ENCODE peak calls at places on chromosomes 2 and 18, in six cellular contexts. One of them, this sample, is unnamed.

GRCh38 chr2:43880471-43880870 is 41.7 kb downstream of the ABCG8 start:
- DNase-seq in HEK293T: no peak
- DNase-seq in HepG2: no peak
- DNase-seq in IMR-90: no peak
- DNase-seq in A549: no peak
- DNase-seq in K562: no peak
- DNase-seq in this sample: no peak

GRCh38 chr2:46198164-46198883 is 98.9 kb upstream of the EPAS1 start:
- DNase-seq in A549: no peak
- DNase-seq in K562: no peak
- DNase-seq in HEK293T: no peak
- DNase-seq in IMR-90: peak
- DNase-seq in HepG2: no peak
- DNase-seq in this sample: no peak

GRCh38 chr18:69885841-69886531 is 61.7 kb downstream of the CD226 start:
- DNase-seq in HEK293T: no peak
- DNase-seq in A549: no peak
- DNase-seq in IMR-90: no peak
- DNase-seq in HepG2: peak
- DNase-seq in K562: no peak
- DNase-seq in this sample: peak

GRCh38 chr2:219744698-219745097 is 117.3 kb downstream of the SLC4A3 start:
- DNase-seq in A549: no peak
- DNase-seq in HepG2: no peak
- DNase-seq in HEK293T: no peak
- DNase-seq in K562: no peak
- DNase-seq in IMR-90: no peak
- DNase-seq in this sample: no peak

GRCh38 chr2:99439989-99440388 is 49.8 kb downstream of the REV1 start:
- DNase-seq in HepG2: no peak
- DNase-seq in HEK293T: no peak
- DNase-seq in K562: no peak
- DNase-seq in A549: no peak
- DNase-seq in IMR-90: no peak
- DNase-seq in this sample: no peak

GRCh38 chr2:43905388-43905803 is 66.6 kb downstream of the ABCG8 start:
- DNase-seq in K562: no peak
- DNase-seq in A549: no peak
- DNase-seq in HepG2: no peak
- DNase-seq in HEK293T: no peak
- DNase-seq in IMR-90: no peak
- DNase-seq in this sample: peak

GRCh38 chr18:2723207-2723606 is 67.7 kb downstream of the SMCHD1 start:
- DNase-seq in IMR-90: peak
- DNase-seq in HepG2: no peak
- DNase-seq in HEK293T: no peak
- DNase-seq in A549: no peak
- DNase-seq in K562: no peak
- DNase-seq in this sample: no peak

GRCh38 chr2:33521791-33522281 is 45.4 kb downstream of the RASGRP3 start:
- DNase-seq in A549: no peak
- DNase-seq in HEK293T: no peak
- DNase-seq in K562: no peak
- DNase-seq in IMR-90: no peak
- DNase-seq in HepG2: no peak
- DNase-seq in this sample: no peak

GRCh38 chr2:86787701-86788100 is 3.0 kb downstream of the CD8A start:
- DNase-seq in A549: no peak
- DNase-seq in HepG2: no peak
- DNase-seq in K562: no peak
- DNase-seq in IMR-90: no peak
- DNase-seq in HEK293T: no peak
- DNase-seq in this sample: no peak

GRCh38 chr2:86788881-86789686 is 1.6 kb downstream of the CD8A start:
- DNase-seq in K562: no peak
- DNase-seq in HEK293T: no peak
- DNase-seq in A549: no peak
- DNase-seq in IMR-90: no peak
- DNase-seq in HepG2: no peak
- DNase-seq in this sample: no peak

GRCh38 chr2:86786001-86786536 is 4.6 kb downstream of the CD8A start:
- DNase-seq in IMR-90: no peak
- DNase-seq in K562: no peak
- DNase-seq in HEK293T: no peak
- DNase-seq in HepG2: no peak
- DNase-seq in A549: no peak
- DNase-seq in this sample: no peak

GRCh38 chr2:86789687-86790133 is 1.0 kb downstream of the CD8A start:
- DNase-seq in HepG2: no peak
- DNase-seq in K562: no peak
- DNase-seq in IMR-90: no peak
- DNase-seq in HEK293T: no peak
- DNase-seq in A549: no peak
- DNase-seq in this sample: no peak

GRCh38 chr2:86788172-86788571 is 2.5 kb downstream of the CD8A start:
- DNase-seq in A549: no peak
- DNase-seq in IMR-90: no peak
- DNase-seq in HEK293T: no peak
- DNase-seq in K562: no peak
- DNase-seq in HepG2: no peak
- DNase-seq in this sample: no peak
- TF ChIP-seq BHLHE40 in A549: no peak
- TF ChIP-seq BHLHE40 in IMR-90: no peak
- TF ChIP-seq BHLHE40 in HEK293T: no peak
- TF ChIP-seq BHLHE40 in K562: no peak
- TF ChIP-seq BHLHE40 in HepG2: no peak
- TF ChIP-seq BHLHE40 in this sample: no peak

GRCh38 chr2:145501920-145502319 is 982.0 kb upstream of the ZEB2 start:
- DNase-seq in HepG2: no peak
- DNase-seq in HEK293T: no peak
- DNase-seq in IMR-90: no peak
- DNase-seq in A549: no peak
- DNase-seq in K562: no peak
- DNase-seq in this sample: no peak

DNA sequence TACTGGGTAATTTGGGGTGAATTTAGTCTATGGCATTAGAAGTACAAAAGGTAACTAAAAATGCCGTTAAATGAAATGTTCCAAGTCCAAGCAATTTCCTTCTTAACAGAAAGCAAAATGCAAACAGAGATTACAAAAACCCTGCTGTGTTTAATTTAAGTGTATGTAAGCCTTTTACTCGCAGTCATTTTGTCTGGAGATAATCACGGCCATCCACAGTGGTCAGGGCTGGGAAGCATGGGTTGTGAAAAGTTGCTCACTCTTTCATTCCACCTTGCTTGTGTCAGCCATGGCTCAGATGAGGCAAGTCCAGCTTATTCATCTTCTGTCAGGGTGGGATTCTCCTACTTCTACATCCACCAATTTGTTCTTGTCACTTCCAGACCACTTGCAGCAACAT is 983.6 kb upstream of the ZEB2 start:
- DNase-seq in HEK293T: no peak
- DNase-seq in HepG2: no peak
- DNase-seq in K562: no peak
- DNase-seq in A549: no peak
- DNase-seq in IMR-90: peak
- DNase-seq in this sample: no peak
- TF ChIP-seq BHLHE40 in HEK293T: no peak
- TF ChIP-seq BHLHE40 in HepG2: no peak
- TF ChIP-seq BHLHE40 in K562: no peak
- TF ChIP-seq BHLHE40 in A549: no peak
- TF ChIP-seq BHLHE40 in IMR-90: no peak
- TF ChIP-seq BHLHE40 in this sample: no peak

GRCh38 chr2:10892316-10892715 is 19.4 kb upstream of the KCNF1 start:
- DNase-seq in A549: no peak
- DNase-seq in HepG2: no peak
- DNase-seq in K562: no peak
- DNase-seq in HEK293T: no peak
- DNase-seq in IMR-90: no peak
- DNase-seq in this sample: no peak
- TF ChIP-seq BHLHE40 in A549: no peak
- TF ChIP-seq BHLHE40 in HepG2: no peak
- TF ChIP-seq BHLHE40 in K562: no peak
- TF ChIP-seq BHLHE40 in HEK293T: no peak
- TF ChIP-seq BHLHE40 in IMR-90: no peak
- TF ChIP-seq BHLHE40 in this sample: no peak

DNA sequence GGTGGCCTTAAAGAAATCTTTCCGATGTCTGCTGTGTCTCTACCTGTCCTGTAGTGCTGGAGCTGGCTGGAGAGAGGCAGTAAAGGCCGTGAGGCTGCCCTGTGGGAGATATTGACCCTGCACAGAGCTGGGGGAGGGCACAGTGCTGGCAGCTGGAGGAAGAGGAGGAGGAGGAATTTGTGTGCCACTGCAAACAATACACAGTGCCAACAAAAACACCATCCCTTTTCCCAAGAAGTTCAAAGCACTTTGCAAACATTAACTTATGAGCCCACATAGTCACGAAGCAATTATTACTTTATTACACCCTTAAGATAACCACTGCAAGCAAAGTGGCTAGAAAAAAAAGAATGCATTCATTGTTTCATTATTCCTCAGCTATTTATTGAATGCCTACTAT is 45.0 kb upstream of the CYTIP start:
- DNase-seq in HepG2: no peak
- DNase-seq in IMR-90: no peak
- DNase-seq in HEK293T: no peak
- DNase-seq in K562: no peak
- DNase-seq in A549: no peak
- DNase-seq in this sample: no peak
- TF ChIP-seq BHLHE40 in HepG2: no peak
- TF ChIP-seq BHLHE40 in IMR-90: no peak
- TF ChIP-seq BHLHE40 in HEK293T: no peak
- TF ChIP-seq BHLHE40 in K562: no peak
- TF ChIP-seq BHLHE40 in A549: no peak
- TF ChIP-seq BHLHE40 in this sample: no peak

GRCh38 chr2:240884221-240884620 is 11.7 kb downstream of the MAB21L4 start:
- DNase-seq in HEK293T: no peak
- DNase-seq in IMR-90: no peak
- DNase-seq in HepG2: no peak
- DNase-seq in K562: no peak
- DNase-seq in A549: no peak
- DNase-seq in this sample: no peak
- TF ChIP-seq BHLHE40 in HEK293T: no peak
- TF ChIP-seq BHLHE40 in IMR-90: no peak
- TF ChIP-seq BHLHE40 in HepG2: no peak
- TF ChIP-seq BHLHE40 in K562: no peak
- TF ChIP-seq BHLHE40 in A549: no peak
- TF ChIP-seq BHLHE40 in this sample: no peak

DNA sequence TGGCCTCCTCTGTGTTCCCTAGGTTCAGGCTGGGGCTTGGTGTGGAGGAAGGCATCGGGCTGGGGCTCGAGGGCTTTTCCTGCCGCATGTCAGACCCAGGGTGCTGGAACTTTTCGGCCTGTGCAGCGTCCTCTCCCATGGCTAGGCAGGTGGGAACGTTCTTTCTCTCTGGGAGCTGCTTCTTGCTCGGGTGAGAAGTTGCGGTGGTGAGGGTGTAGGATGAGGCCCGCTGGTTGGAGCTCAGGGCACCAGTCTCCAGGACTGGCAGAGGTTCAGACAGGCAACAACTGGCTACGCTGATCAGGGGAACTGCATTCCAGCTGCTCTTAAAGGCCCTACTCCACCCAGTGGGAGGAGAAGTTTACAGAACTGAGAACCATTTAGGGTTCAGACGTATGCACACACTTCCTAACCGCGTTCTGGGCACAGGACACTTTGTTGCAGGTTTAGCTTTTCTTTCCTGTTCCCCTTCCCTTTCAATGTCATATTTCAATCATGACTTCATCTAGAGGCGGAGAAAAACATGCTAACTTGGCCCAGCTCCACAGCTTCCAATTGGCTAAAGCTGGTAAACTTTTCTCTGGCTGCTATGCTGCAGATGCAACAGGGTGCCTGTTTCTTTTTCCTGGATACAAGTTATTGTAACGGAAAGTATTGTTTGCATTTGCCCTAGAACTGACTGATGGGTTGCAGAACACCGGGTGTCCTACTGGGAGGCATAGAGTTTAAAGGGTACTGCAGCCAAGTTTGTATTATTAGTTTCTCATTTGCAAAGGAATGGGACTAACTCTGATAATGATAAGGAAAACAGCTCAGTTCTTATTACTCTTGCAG is at the start of gene CAVIN2:
- DNase-seq in HepG2: peak
- DNase-seq in IMR-90: peak
- DNase-seq in HEK293T: no peak
- DNase-seq in A549: peak
- DNase-seq in K562: peak
- DNase-seq in this sample: peak
- TF ChIP-seq BHLHE40 in HepG2: no peak
- TF ChIP-seq BHLHE40 in IMR-90: no peak
- TF ChIP-seq BHLHE40 in HEK293T: no peak
- TF ChIP-seq BHLHE40 in A549: no peak
- TF ChIP-seq BHLHE40 in K562: no peak
- TF ChIP-seq BHLHE40 in this sample: no peak